ENCODE peak calls at places on chromosomes 11 and 22, in five cellular contexts. C is fibroblast of pulmonary artery, O is mucosa of descending colon, D is AG04450, E is mammary epithelial cell. A is an unnamed sample.

GRCh38 chr11:111541209-111542061 is 915 bp downstream of the LAYN start:
- DNase-seq in C (peak), O (peak), D (peak), E (peak), A (no peak)

GRCh38 chr11:112785104-112785503 is 176.1 kb upstream of the NCAM1 start:
- DNase-seq in C (peak), O (no peak), D (no peak), E (no peak), A (no peak)

GRCh38 chr11:121351089-121351488 is 58.5 kb downstream of the SC5D start:
- DNase-seq in C (no peak), O (no peak), D (no peak), E (no peak), A (no peak)

GRCh38 chr11:82988936-82989627 is 82.6 kb downstream of the RAB30 start:
- DNase-seq in C (no peak), O (no peak), D (no peak), E (no peak), A (no peak)

GRCh38 chr11:59207988-59208432 is 4.7 kb downstream of the MPEG1 start:
- DNase-seq in C (peak), O (no peak), D (peak), E (peak), A (peak)

GRCh38 chr22:50260434-50260800 is 1.1 kb downstream of the MAPK12 start:
- DNase-seq in C (no peak), O (no peak), D (no peak), E (no peak), A (no peak)

GRCh38 chr11:75342231-75342918 is 9.1 kb downstream of the ARRB1 start:
- DNase-seq in C (no peak), O (no peak), D (no peak), E (no peak), A (no peak)

GRCh38 chr22:25125693-25126357 is 73.8 kb upstream of the CRYBB3 start:
- DNase-seq in C (no peak), O (no peak), D (no peak), E (no peak), A (no peak)

GRCh38 chr11:111730871-111731591 is 35.2 kb downstream of the PPP2R1B start:
- DNase-seq in C (no peak), O (peak), D (no peak), E (peak), A (peak)

GRCh38 chr11:57648791-57649735 is 649 bp downstream of the YPEL4 start:
- DNase-seq in C (peak), O (peak), D (no peak), E (no peak), A (no peak)

GRCh38 chr11:73425118-73425517 is 48.9 kb downstream of the RELT start:
- DNase-seq in C (no peak), O (no peak), D (no peak), E (no peak), A (no peak)

GRCh38 chr22:17817079-17817478 is 42.8 kb upstream of the BID start:
- DNase-seq in C (no peak), O (no peak), D (no peak), E (no peak), A (no peak)

GRCh38 chr11:130908770-130909625 is 7.3 kb downstream of the SNX19 start:
- DNase-seq in C (peak), O (no peak), D (peak), E (peak), A (peak)

GRCh38 chr11:8839306-8839956 is 71.6 kb upstream of the AKIP1 start:
- DNase-seq in C (no peak), O (no peak), D (no peak), E (no peak), A (no peak)

GRCh38 chr11:9617960-9618359 is 44.5 kb downstream of the WEE1 start:
- DNase-seq in C (peak), O (no peak), D (no peak), E (peak), A (no peak)

GRCh38 chr22:50695421-50696250 is 23.0 kb downstream of the SHANK3 start:
- DNase-seq in C (no peak), O (peak), D (no peak), E (no peak), A (no peak)

GRCh38 chr11:66548041-66548440 is 1.3 kb downstream of the ACTN3 start:
- DNase-seq in C (no peak), O (no peak), D (no peak), E (no peak), A (no peak)

GRCh38 chr11:101583180-101584128 is at the start of gene TRPC6:
- DNase-seq in C (peak), O (peak), D (no peak), E (peak), A (no peak)

GRCh38 chr11:35040221-35040942 is 98.6 kb upstream of the CD44 start:
- DNase-seq in C (peak), O (no peak), D (no peak), E (peak), A (peak)

GRCh38 chr11:57542582-57542981 is 5.2 kb downstream of the SMTNL1 start:
- DNase-seq in C (no peak), O (no peak), D (no peak), E (no peak), A (no peak)

GRCh38 chr22:32340437-32340836 is 17.2 kb upstream of the RFPL3 start:
- DNase-seq in C (no peak), O (no peak), D (no peak), E (no peak), A (no peak)

GRCh38 chr22:20422271-20422958 is 15.2 kb downstream of the SCARF2 start:
- DNase-seq in C (no peak), O (no peak), D (no peak), E (no peak), A (no peak)

GRCh38 chr11:134516529-134516928 is 104.5 kb upstream of the B3GAT1 start:
- DNase-seq in C (no peak), O (no peak), D (no peak), E (no peak), A (no peak)

GRCh38 chr22:28015676-28016601 is 96.9 kb upstream of the PITPNB start:
- DNase-seq in C (peak), O (no peak), D (no peak), E (no peak), A (no peak)

GRCh38 chr22:22508274-22509176 is at the start of gene ZNF280B:
- DNase-seq in C (peak), O (peak), D (peak), E (peak), A (peak)

GRCh38 chr11:64429970-64430369 is 71.0 kb downstream of the RPS6KA4 start:
- DNase-seq in C (no peak), O (no peak), D (no peak), E (no peak), A (no peak)

GRCh38 chr11:109304159-109304558 is 117.8 kb upstream of the C11orf87 start:
- DNase-seq in C (peak), O (no peak), D (peak), E (peak), A (peak)

GRCh38 chr22:30488121-30488520 is 16.3 kb upstream of the SEC14L3 start:
- DNase-seq in C (no peak), O (no peak), D (no peak), E (no peak), A (no peak)

GRCh38 chr22:30491381-30491780 is 14.1 kb downstream of the SEC14L4 start:
- DNase-seq in C (no peak), O (no peak), D (no peak), E (no peak), A (no peak)

GRCh38 chr22:30486661-30487115 is 14.9 kb upstream of the SEC14L3 start:
- DNase-seq in C (no peak), O (no peak), D (no peak), E (no peak), A (no peak)

GRCh38 chr22:30492144-30492543 is 13.4 kb downstream of the SEC14L4 start:
- DNase-seq in C (no peak), O (no peak), D (no peak), E (no peak), A (no peak)

GRCh38 chr22:30490399-30490798 is 15.1 kb downstream of the SEC14L4 start:
- DNase-seq in C (no peak), O (no peak), D (no peak), E (no peak), A (no peak)
- TF ChIP-seq CTCF in C (no peak), O (no peak), D (peak), E (no peak), A (no peak)

DNA sequence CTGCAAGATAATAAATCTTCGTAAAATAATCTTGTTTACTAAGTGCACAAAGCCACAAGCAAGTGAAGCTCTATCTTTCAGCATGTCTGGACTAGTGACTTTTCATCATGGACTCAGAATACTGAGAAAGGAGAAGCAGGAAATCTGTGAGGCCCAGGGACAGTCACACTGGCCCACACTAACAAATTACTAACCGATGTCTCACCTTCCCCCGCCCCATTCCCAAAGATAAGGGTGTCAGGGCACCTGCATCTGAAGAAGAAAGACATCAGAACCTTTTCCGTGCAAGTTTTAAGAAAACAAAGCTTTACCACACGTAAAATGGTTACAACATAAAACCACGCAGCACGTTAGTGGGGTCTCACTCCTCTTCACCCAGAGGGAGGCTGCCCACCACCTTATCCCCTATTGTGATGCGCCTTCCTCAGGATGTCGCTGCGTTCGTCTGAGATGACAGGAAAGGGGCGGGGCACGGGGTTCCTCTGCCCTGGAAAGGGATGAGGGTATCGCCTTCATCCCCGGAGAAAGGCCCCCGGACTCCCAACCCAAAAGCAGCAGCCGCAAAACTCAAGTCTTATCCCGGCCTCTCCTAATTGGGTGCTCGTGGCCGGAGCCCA is 603 bp downstream of the BTBD10 start:
- DNase-seq in C (peak), O (peak), D (no peak), E (peak), A (peak)
- TF ChIP-seq CTCF in C (no peak), O (no peak), D (no peak), E (no peak), A (no peak)

DNA sequence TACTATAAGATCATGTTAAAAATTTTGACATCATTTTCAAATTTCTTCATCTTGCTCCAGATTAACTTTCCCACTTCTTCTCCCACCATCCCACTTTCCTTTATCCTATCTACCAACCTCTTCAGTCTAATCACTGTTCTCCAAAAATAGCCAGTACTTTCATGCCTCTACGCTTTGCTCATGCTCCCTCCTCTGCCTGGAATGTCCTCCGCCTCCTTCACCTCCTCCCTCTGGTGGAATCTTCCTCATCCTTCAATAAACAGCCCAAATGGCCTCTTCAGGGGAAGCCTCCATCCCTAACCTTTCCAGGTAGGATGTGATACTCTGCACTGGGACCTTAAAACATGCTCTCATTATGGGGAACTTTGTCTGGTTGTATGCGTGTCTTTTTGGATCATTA is 7.8 kb upstream of the CSRP3 start:
- DNase-seq in C (no peak), O (no peak), D (no peak), E (no peak), A (no peak)
- TF ChIP-seq CTCF in C (no peak), O (no peak), D (no peak), E (no peak), A (no peak)

DNA sequence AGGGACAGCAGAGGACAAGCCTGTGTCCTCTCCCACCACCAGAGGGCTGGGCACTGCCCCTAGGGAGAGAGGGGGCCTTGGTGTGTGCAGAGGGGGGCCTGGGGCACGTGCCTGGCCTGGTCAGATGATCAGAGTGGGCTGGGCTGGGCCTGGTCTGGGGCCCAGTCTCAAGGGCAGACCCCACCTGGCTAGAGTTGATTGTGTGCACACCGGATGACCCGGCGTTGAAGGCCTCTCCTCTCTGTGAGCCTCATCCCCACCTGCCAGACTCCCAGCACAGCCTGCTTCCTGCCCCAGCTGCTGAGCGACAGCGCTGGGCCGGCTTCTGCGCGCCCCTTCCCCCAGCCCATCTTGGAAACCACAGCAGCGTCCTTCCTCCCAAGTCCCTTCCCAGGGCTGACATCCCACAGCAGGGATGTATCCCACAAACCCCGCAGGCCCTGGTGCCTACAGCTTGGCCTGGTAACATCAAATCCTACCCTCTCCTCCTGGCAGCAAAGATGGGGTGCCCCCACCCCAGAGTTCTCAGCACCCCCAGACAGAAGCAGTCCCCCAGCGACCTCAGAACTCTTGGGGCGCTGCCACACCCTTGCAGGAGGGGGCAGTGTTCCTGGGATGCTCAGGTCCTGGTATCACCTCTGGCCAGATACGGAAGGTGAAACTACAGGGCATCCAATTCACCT is 11.1 kb upstream of the TSSC4 start:
- DNase-seq in C (no peak), O (no peak), D (no peak), E (no peak), A (no peak)
- TF ChIP-seq CTCF in C (no peak), O (no peak), D (peak), E (no peak), A (no peak)

DNA sequence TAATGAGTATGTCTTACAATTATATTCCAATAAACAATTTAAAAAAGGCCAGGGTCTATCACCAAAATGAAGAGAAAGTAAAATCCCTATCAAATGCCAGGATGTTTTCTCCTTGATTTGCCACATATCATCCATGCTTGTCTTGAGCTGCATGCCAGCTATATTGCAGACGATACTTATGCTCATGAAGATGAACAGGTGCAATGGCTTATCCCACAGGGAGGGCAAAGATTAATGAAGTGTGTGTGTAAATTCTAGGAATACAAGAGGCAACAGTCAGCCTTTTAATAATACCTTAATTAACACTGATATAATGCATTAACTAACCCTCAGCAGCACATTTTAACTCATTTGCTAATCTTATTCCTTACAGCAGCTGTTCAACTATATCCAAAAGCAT is 850.5 kb downstream of the KCNA4 start:
- DNase-seq in C (no peak), O (no peak), D (no peak), E (no peak), A (no peak)
- TF ChIP-seq CTCF in C (no peak), O (no peak), D (no peak), E (no peak), A (no peak)